ENCODE peak calls at places on chromosomes 16 and 17, in five cellular contexts. One of them, this sample, is unnamed.

GRCh38 chr16:27851586-27851985 is 211.9 kb downstream of the GSG1L start:
- DNase-seq in T-helper 2 cell: no peak
- DNase-seq in NCI-H1694 treated with DMSO at 0.1 percent for 48 hours: no peak
- DNase-seq in NCI-H1092 treated with DMSO at 0.1 percent for 48 hours: no peak
- DNase-seq in body of pancreas: no peak
- DNase-seq in this sample: no peak

GRCh38 chr17:30600830-30601494 is 123.8 kb downstream of the GOSR1 start:
- DNase-seq in body of pancreas: peak; percentile 30
- DNase-seq in T-helper 2 cell: peak; percentile 55
- DNase-seq in NCI-H1694 treated with DMSO at 0.1 percent for 48 hours: no peak
- DNase-seq in NCI-H1092 treated with DMSO at 0.1 percent for 48 hours: no peak
- DNase-seq in this sample: peak; percentile 63

GRCh38 chr16:50329446-50330189 is 39.2 kb downstream of the BRD7 start:
- DNase-seq in body of pancreas: no peak
- DNase-seq in NCI-H1694 treated with DMSO at 0.1 percent for 48 hours: no peak
- DNase-seq in NCI-H1092 treated with DMSO at 0.1 percent for 48 hours: no peak
- DNase-seq in T-helper 2 cell: no peak
- DNase-seq in this sample: no peak

GRCh38 chr16:65122974-65123845 is 1.3 kb upstream of the CDH11 start:
- DNase-seq in NCI-H1092 treated with DMSO at 0.1 percent for 48 hours: peak; percentile 28
- DNase-seq in T-helper 2 cell: no peak
- DNase-seq in body of pancreas: no peak
- DNase-seq in NCI-H1694 treated with DMSO at 0.1 percent for 48 hours: no peak
- DNase-seq in this sample: peak; percentile 78

GRCh38 chr17:81967533-81968395 is 6.8 kb upstream of the NOTUM start:
- DNase-seq in NCI-H1092 treated with DMSO at 0.1 percent for 48 hours: peak; percentile 57
- DNase-seq in NCI-H1694 treated with DMSO at 0.1 percent for 48 hours: peak; percentile 76
- DNase-seq in T-helper 2 cell: peak; percentile 87
- DNase-seq in body of pancreas: peak; percentile 87
- DNase-seq in this sample: peak; percentile 77

GRCh38 chr17:8189711-8190477 is at the start of gene BORCS6:
- DNase-seq in NCI-H1694 treated with DMSO at 0.1 percent for 48 hours: peak; percentile 98
- DNase-seq in body of pancreas: peak; percentile 99
- DNase-seq in T-helper 2 cell: peak; percentile 99
- DNase-seq in NCI-H1092 treated with DMSO at 0.1 percent for 48 hours: peak; percentile 95
- DNase-seq in this sample: peak; percentile 99

GRCh38 chr16:85916141-85916890 is 17.4 kb downstream of the IRF8 start:
- DNase-seq in body of pancreas: peak; percentile 92
- DNase-seq in T-helper 2 cell: no peak
- DNase-seq in NCI-H1092 treated with DMSO at 0.1 percent for 48 hours: no peak
- DNase-seq in NCI-H1694 treated with DMSO at 0.1 percent for 48 hours: no peak
- DNase-seq in this sample: no peak

GRCh38 chr17:29833801-29834200 is 96.2 kb downstream of the SSH2 start:
- DNase-seq in body of pancreas: no peak
- DNase-seq in NCI-H1092 treated with DMSO at 0.1 percent for 48 hours: no peak
- DNase-seq in T-helper 2 cell: no peak
- DNase-seq in NCI-H1694 treated with DMSO at 0.1 percent for 48 hours: no peak
- DNase-seq in this sample: no peak

GRCh38 chr17:47776330-47777197 is 43.5 kb downstream of the TBX21 start:
- DNase-seq in NCI-H1092 treated with DMSO at 0.1 percent for 48 hours: peak; percentile 20
- DNase-seq in T-helper 2 cell: peak; percentile 42
- DNase-seq in NCI-H1694 treated with DMSO at 0.1 percent for 48 hours: peak; percentile 45
- DNase-seq in body of pancreas: peak; percentile 28
- DNase-seq in this sample: peak; percentile 66

GRCh38 chr17:39239640-39240314 is 14.0 kb upstream of the STAC2 start:
- DNase-seq in body of pancreas: peak; percentile 72
- DNase-seq in T-helper 2 cell: peak; percentile 80
- DNase-seq in NCI-H1092 treated with DMSO at 0.1 percent for 48 hours: peak; percentile 54
- DNase-seq in NCI-H1694 treated with DMSO at 0.1 percent for 48 hours: no peak
- DNase-seq in this sample: no peak

GRCh38 chr16:30561212-30561816 is 3.1 kb upstream of the ZNF764 start:
- DNase-seq in T-helper 2 cell: peak; percentile 31
- DNase-seq in body of pancreas: peak; percentile 36
- DNase-seq in NCI-H1092 treated with DMSO at 0.1 percent for 48 hours: peak; percentile 54
- DNase-seq in NCI-H1694 treated with DMSO at 0.1 percent for 48 hours: no peak
- DNase-seq in this sample: no peak

GRCh38 chr16:55048745-55049144 is 118.1 kb downstream of the IRX5 start:
- DNase-seq in T-helper 2 cell: no peak
- DNase-seq in NCI-H1092 treated with DMSO at 0.1 percent for 48 hours: no peak
- DNase-seq in NCI-H1694 treated with DMSO at 0.1 percent for 48 hours: no peak
- DNase-seq in body of pancreas: no peak
- DNase-seq in this sample: no peak

GRCh38 chr17:43702636-43703035 is 40.9 kb upstream of the MEOX1 start:
- DNase-seq in body of pancreas: no peak
- DNase-seq in NCI-H1694 treated with DMSO at 0.1 percent for 48 hours: no peak
- DNase-seq in T-helper 2 cell: peak; percentile 18
- DNase-seq in NCI-H1092 treated with DMSO at 0.1 percent for 48 hours: no peak
- DNase-seq in this sample: peak; percentile 19

GRCh38 chr16:67397812-67398545 is 4.7 kb upstream of the TPPP3 start:
- DNase-seq in body of pancreas: no peak
- DNase-seq in NCI-H1694 treated with DMSO at 0.1 percent for 48 hours: peak; percentile 36
- DNase-seq in T-helper 2 cell: no peak
- DNase-seq in NCI-H1092 treated with DMSO at 0.1 percent for 48 hours: no peak
- DNase-seq in this sample: no peak

GRCh38 chr16:86934581-86935322 is 356.4 kb downstream of the FOXL1 start:
- DNase-seq in NCI-H1694 treated with DMSO at 0.1 percent for 48 hours: no peak
- DNase-seq in body of pancreas: no peak
- DNase-seq in T-helper 2 cell: no peak
- DNase-seq in NCI-H1092 treated with DMSO at 0.1 percent for 48 hours: no peak
- DNase-seq in this sample: no peak

GRCh38 chr16:53756329-53756996 is 52.5 kb downstream of the FTO start:
- DNase-seq in NCI-H1092 treated with DMSO at 0.1 percent for 48 hours: peak; percentile 40
- DNase-seq in NCI-H1694 treated with DMSO at 0.1 percent for 48 hours: no peak
- DNase-seq in body of pancreas: no peak
- DNase-seq in T-helper 2 cell: no peak
- DNase-seq in this sample: no peak

GRCh38 chr17:63573634-63574033 is 23.4 kb downstream of the DCAF7 start:
- DNase-seq in NCI-H1092 treated with DMSO at 0.1 percent for 48 hours: no peak
- DNase-seq in body of pancreas: no peak
- DNase-seq in NCI-H1694 treated with DMSO at 0.1 percent for 48 hours: no peak
- DNase-seq in T-helper 2 cell: no peak
- DNase-seq in this sample: peak; percentile 27

GRCh38 chr17:33572615-33573014 is 279.5 kb upstream of the ASIC2 start:
- DNase-seq in NCI-H1694 treated with DMSO at 0.1 percent for 48 hours: no peak
- DNase-seq in T-helper 2 cell: no peak
- DNase-seq in body of pancreas: no peak
- DNase-seq in NCI-H1092 treated with DMSO at 0.1 percent for 48 hours: no peak
- DNase-seq in this sample: peak; percentile 2